ENCODE peak calls at places on chromosome 19, in six cellular contexts. C is OCI-LY7, E is GM23248, A is IMR-90, V is Karpas-422, F is PC-3. J is an unnamed sample.
A peak's percentile ranks its signal among the peaks of the same experiment; 100 is the strongest.

GRCh38 chr19:38841787-38842438 is 7.9 kb downstream of the HNRNPL start:
- DNase-seq in E (no peak), V (peak; percentile 38), C (no peak), F (no peak), A (no peak), J (no peak)

GRCh38 chr19:5882421-5882968 is 12.2 kb upstream of the FUT5 start:
- DNase-seq in V (peak; percentile 4), F (no peak), E (no peak), C (no peak), A (no peak), J (no peak)

GRCh38 chr19:16143399-16144215 is at the start of gene HSH2D:
- DNase-seq in V (peak; percentile 92), E (no peak), C (peak; percentile 97), F (peak; percentile 93), A (no peak), J (no peak)

GRCh38 chr19:28556371-28556770 is 656.6 kb downstream of the UQCRFS1 start:
- DNase-seq in C (no peak), E (peak; percentile 4), F (no peak), A (no peak), V (no peak), J (no peak)

GRCh38 chr19:56671613-56671994 is at the start of gene ZNF835:
- DNase-seq in F (no peak), E (peak; percentile 50), A (no peak), C (no peak), V (no peak), J (no peak)

GRCh38 chr19:58559275-58560006 is 1.0 kb upstream of the UBE2M start:
- DNase-seq in A (peak; percentile 89), V (peak; percentile 93), F (peak; percentile 93), E (peak; percentile 94), C (peak; percentile 93), J (no peak)

GRCh38 chr19:40191836-40192646 is 815 bp downstream of the MAP3K10 start:
- DNase-seq in A (peak; percentile 19), C (peak; percentile 53), E (peak; percentile 61), V (peak; percentile 75), F (peak; percentile 2), J (no peak)

GRCh38 chr19:13154241-13154778 is 4.1 kb downstream of the IER2 start:
- DNase-seq in V (peak; percentile 40), E (peak; percentile 99), C (peak; percentile 60), A (peak; percentile 95), F (peak; percentile 85), J (no peak)

GRCh38 chr19:16640951-16641350 is 12.9 kb upstream of the MED26 start:
- DNase-seq in F (no peak), E (no peak), C (no peak), V (no peak), A (no peak), J (no peak)

GRCh38 chr19:12064266-12065099 is at the start of gene ZNF844:
- DNase-seq in E (peak; percentile 95), A (peak; percentile 81), C (peak; percentile 89), V (peak; percentile 97), F (peak; percentile 89), J (no peak)

GRCh38 chr19:50854636-50855410 is at the start of gene KLK3:
- DNase-seq in A (no peak), C (no peak), F (no peak), V (no peak), E (no peak), J (no peak)

GRCh38 chr19:34173145-34173956 is 1.0 kb downstream of the LSM14A start:
- DNase-seq in C (peak; percentile 40), A (peak; percentile 27), V (peak; percentile 72), F (peak; percentile 61), E (peak; percentile 42), J (no peak)

GRCh38 chr19:46717034-46717715 is at the start of gene PRKD2:
- DNase-seq in C (peak; percentile 85), F (peak; percentile 69), V (peak; percentile 95), E (peak; percentile 89), A (peak; percentile 68), J (no peak)

GRCh38 chr19:35266149-35266903 is 2.4 kb upstream of the USF2 start:
- DNase-seq in F (no peak), E (no peak), V (no peak), C (no peak), A (no peak), J (no peak)

GRCh38 chr19:18421371-18421959 is 2.3 kb downstream of the SSBP4 start:
- DNase-seq in E (no peak), A (no peak), C (no peak), V (no peak), F (no peak), J (no peak)

GRCh38 chr19:33683881-33684549 is 62.3 kb downstream of the CHST8 start:
- DNase-seq in E (peak; percentile 74), A (peak; percentile 18), C (no peak), F (peak; percentile 46), V (no peak), J (no peak)

GRCh38 chr19:53873451-53874383 is 6.0 kb downstream of the MYADM start:
- DNase-seq in V (peak; percentile 23), E (no peak), A (no peak), C (no peak), F (no peak), J (no peak)

GRCh38 chr19:47512183-47512947 is 2.5 kb downstream of the NAPA start:
- DNase-seq in V (no peak), C (no peak), E (peak; percentile 79), F (peak; percentile 37), A (peak; percentile 52), J (no peak)

GRCh38 chr19:12834976-12835757 is 788 bp upstream of the RTBDN start:
- DNase-seq in C (peak; percentile 81), E (peak; percentile 70), V (peak; percentile 78), A (no peak), F (peak; percentile 64), J (no peak)

GRCh38 chr19:13091400-13092161 is 11.1 kb downstream of the LYL1 start:
- DNase-seq in E (peak; percentile 85), V (no peak), C (no peak), A (peak; percentile 75), F (no peak), J (no peak)

GRCh38 chr19:29429581-29429980 is 96.2 kb upstream of the VSTM2B start:
- DNase-seq in A (no peak), E (no peak), C (no peak), V (no peak), F (no peak), J (no peak)

GRCh38 chr19:49640113-49640898 is at the start of gene RRAS:
- DNase-seq in E (peak; percentile 100), A (peak; percentile 100), V (peak; percentile 100), C (peak; percentile 100), F (peak; percentile 100), J (peak; percentile 99)
- H3K27ac ChIP-seq in E (peak within 1 kb of the TSS; percentile 100), A (peak within 1 kb of the TSS; percentile 99), V (peak within 1 kb of the TSS; percentile 83), C (peak within 1 kb of the TSS; percentile 88), F (peak within 1 kb of the TSS; percentile 97), J (peak within 1 kb of the TSS; percentile 100)

GRCh38 chr19:10421240-10421948 is 1.1 kb downstream of the PDE4A start:
- DNase-seq in E (no peak), A (no peak), C (peak; percentile 63), F (no peak), V (no peak), J (no peak)

GRCh38 chr19:10419646-10420443 is 493 bp upstream of the PDE4A start:
- DNase-seq in V (peak; percentile 86), A (peak; percentile 61), C (peak; percentile 97), F (peak; percentile 42), E (peak; percentile 71), J (no peak)

GRCh38 chr19:10419200-10419645 is 1.1 kb upstream of the PDE4A start:
- DNase-seq in F (no peak), V (peak; percentile 65), C (no peak), A (no peak), E (peak; percentile 61), J (no peak)

GRCh38 chr19:10421981-10422461 is 1.7 kb downstream of the PDE4A start:
- DNase-seq in A (no peak), E (no peak), C (peak; percentile 62), V (no peak), F (no peak), J (no peak)

GRCh38 chr19:10420444-10421239 is at the start of gene PDE4A:
- DNase-seq in V (peak; percentile 69), E (peak; percentile 68), A (no peak), F (peak; percentile 33), C (peak; percentile 89), J (no peak)
- H2AFZ ChIP-seq in V (peak within 1 kb of the TSS; percentile 96), E (peak within 1 kb of the TSS; percentile 44), A (peak within 1 kb of the TSS; percentile 85), F (peak within 1 kb of the TSS; percentile 77), C (no peak within 1 kb of the TSS), J (peak within 1 kb of the TSS; percentile 47)

GRCh38 chr19:55275851-55276719 is 3.8 kb downstream of the HSPBP1 start:
- DNase-seq in E (no peak), A (no peak), C (peak; percentile 89), V (peak; percentile 95), F (no peak), J (no peak)

GRCh38 chr19:55276720-55277430 is 3.0 kb downstream of the HSPBP1 start:
- DNase-seq in V (peak; percentile 84), E (no peak), F (no peak), A (no peak), C (peak; percentile 73), J (no peak)

GRCh38 chr19:55272142-55272541 is 7.8 kb downstream of the HSPBP1 start:
- DNase-seq in E (peak; percentile 11), A (no peak), V (no peak), C (no peak), F (no peak), J (no peak)

GRCh38 chr19:55277494-55277893 is 2.4 kb downstream of the HSPBP1 start:
- DNase-seq in E (no peak), V (no peak), A (no peak), C (no peak), F (no peak), J (no peak)

GRCh38 chr19:55273978-55274707 is 5.8 kb downstream of the HSPBP1 start:
- DNase-seq in F (no peak), E (no peak), V (no peak), C (peak; percentile 90), A (no peak), J (no peak)
- H3K27ac ChIP-seq in F (no peak overlapping the region), E (no peak overlapping the region), V (peak overlapping the region; percentile 95), C (peak overlapping the region; percentile 93), A (no peak overlapping the region), J (no peak overlapping the region)

GRCh38 chr19:1261863-1262686 is 7.1 kb upstream of the CIRBP start:
- DNase-seq in C (no peak), A (peak; percentile 43), V (peak; percentile 67), F (peak; percentile 48), E (peak; percentile 85), J (no peak)

GRCh38 chr19:1261512-1261862 is 7.6 kb upstream of the CIRBP start:
- DNase-seq in C (peak; percentile 74), V (peak; percentile 85), A (no peak), E (peak; percentile 63), F (no peak), J (no peak)

GRCh38 chr19:1259873-1260748 is 9.0 kb upstream of the CIRBP start:
- DNase-seq in C (peak; percentile 64), A (no peak), F (no peak), E (peak; percentile 67), V (peak; percentile 77), J (no peak)

GRCh38 chr19:1259206-1259872 is 9.8 kb upstream of the CIRBP start:
- DNase-seq in A (peak; percentile 51), F (peak; percentile 38), V (peak; percentile 88), C (peak; percentile 79), E (peak; percentile 74), J (no peak)

GRCh38 chr19:1260749-1261511 is 8.2 kb upstream of the CIRBP start:
- DNase-seq in E (peak; percentile 99), V (peak; percentile 98), A (peak; percentile 96), C (peak; percentile 99), F (peak; percentile 94), J (no peak)
- H2AFZ ChIP-seq in E (no peak overlapping the region), V (no peak overlapping the region), A (peak overlapping the region; percentile 85), C (no peak overlapping the region), F (peak overlapping the region; percentile 60), J (no peak overlapping the region)